ENCODE peak calls at places on chromosomes 2 and 18, in eight cellular contexts. One of them, this sample, is unnamed.

GRCh38 chr2:162297925-162298552 is 20.4 kb downstream of the IFIH1 start:
- DNase-seq in stimulated activated CD4-positive, alpha-beta T cell treated with anti-CD3 and anti-CD28 coated beads, TNF-alpha, amount 100 ng/mL, for 4 hours: no peak
- DNase-seq in A172: peak; percentile 66
- DNase-seq in psoas muscle: no peak
- DNase-seq in COR-L47: peak; percentile 59
- DNase-seq in fibroblast of lung: peak; percentile 60
- DNase-seq in iris pigment epithelial cell: peak; percentile 76
- DNase-seq in activated CD8-positive, alpha-beta memory T cell treated with anti-CD3 and anti-CD28 coated beads, Interleukin-2, amount 50 U/mL, for 4 hours: peak; percentile 54
- DNase-seq in this sample: peak; percentile 86

GRCh38 chr18:48467231-48467630 is 58.0 kb upstream of the ZBTB7C start:
- DNase-seq in stimulated activated CD4-positive, alpha-beta T cell treated with anti-CD3 and anti-CD28 coated beads, TNF-alpha, amount 100 ng/mL, for 4 hours: no peak
- DNase-seq in A172: no peak
- DNase-seq in psoas muscle: no peak
- DNase-seq in COR-L47: no peak
- DNase-seq in fibroblast of lung: no peak
- DNase-seq in iris pigment epithelial cell: no peak
- DNase-seq in activated CD8-positive, alpha-beta memory T cell treated with anti-CD3 and anti-CD28 coated beads, Interleukin-2, amount 50 U/mL, for 4 hours: no peak
- DNase-seq in this sample: no peak

GRCh38 chr2:212119591-212119990 is 419.0 kb downstream of the ERBB4 start:
- DNase-seq in stimulated activated CD4-positive, alpha-beta T cell treated with anti-CD3 and anti-CD28 coated beads, TNF-alpha, amount 100 ng/mL, for 4 hours: no peak
- DNase-seq in A172: no peak
- DNase-seq in psoas muscle: no peak
- DNase-seq in COR-L47: no peak
- DNase-seq in fibroblast of lung: no peak
- DNase-seq in iris pigment epithelial cell: no peak
- DNase-seq in activated CD8-positive, alpha-beta memory T cell treated with anti-CD3 and anti-CD28 coated beads, Interleukin-2, amount 50 U/mL, for 4 hours: no peak
- DNase-seq in this sample: no peak

GRCh38 chr2:215218587-215219577 is 80.5 kb upstream of the ABCA12 start:
- DNase-seq in stimulated activated CD4-positive, alpha-beta T cell treated with anti-CD3 and anti-CD28 coated beads, TNF-alpha, amount 100 ng/mL, for 4 hours: no peak
- DNase-seq in A172: no peak
- DNase-seq in psoas muscle: no peak
- DNase-seq in COR-L47: peak; percentile 38
- DNase-seq in fibroblast of lung: no peak
- DNase-seq in iris pigment epithelial cell: peak; percentile 51
- DNase-seq in activated CD8-positive, alpha-beta memory T cell treated with anti-CD3 and anti-CD28 coated beads, Interleukin-2, amount 50 U/mL, for 4 hours: no peak
- DNase-seq in this sample: peak; percentile 41

GRCh38 chr2:54653572-54654204 is 69.8 kb upstream of the EML6 start:
- DNase-seq in stimulated activated CD4-positive, alpha-beta T cell treated with anti-CD3 and anti-CD28 coated beads, TNF-alpha, amount 100 ng/mL, for 4 hours: no peak
- DNase-seq in A172: no peak
- DNase-seq in psoas muscle: no peak
- DNase-seq in COR-L47: no peak
- DNase-seq in fibroblast of lung: no peak
- DNase-seq in iris pigment epithelial cell: no peak
- DNase-seq in activated CD8-positive, alpha-beta memory T cell treated with anti-CD3 and anti-CD28 coated beads, Interleukin-2, amount 50 U/mL, for 4 hours: no peak
- DNase-seq in this sample: no peak

GRCh38 chr2:176642074-176642473 is 372.8 kb downstream of the MTX2 start:
- DNase-seq in stimulated activated CD4-positive, alpha-beta T cell treated with anti-CD3 and anti-CD28 coated beads, TNF-alpha, amount 100 ng/mL, for 4 hours: no peak
- DNase-seq in A172: peak; percentile 93
- DNase-seq in psoas muscle: no peak
- DNase-seq in COR-L47: no peak
- DNase-seq in fibroblast of lung: peak; percentile 83
- DNase-seq in iris pigment epithelial cell: peak; percentile 70
- DNase-seq in activated CD8-positive, alpha-beta memory T cell treated with anti-CD3 and anti-CD28 coated beads, Interleukin-2, amount 50 U/mL, for 4 hours: no peak
- DNase-seq in this sample: peak; percentile 37

GRCh38 chr18:10900435-10900834 is 248.9 kb downstream of the PIEZO2 start:
- DNase-seq in stimulated activated CD4-positive, alpha-beta T cell treated with anti-CD3 and anti-CD28 coated beads, TNF-alpha, amount 100 ng/mL, for 4 hours: no peak
- DNase-seq in A172: no peak
- DNase-seq in psoas muscle: no peak
- DNase-seq in COR-L47: no peak
- DNase-seq in fibroblast of lung: no peak
- DNase-seq in iris pigment epithelial cell: no peak
- DNase-seq in activated CD8-positive, alpha-beta memory T cell treated with anti-CD3 and anti-CD28 coated beads, Interleukin-2, amount 50 U/mL, for 4 hours: no peak
- DNase-seq in this sample: no peak

GRCh38 chr2:234142530-234142929 is 92.0 kb downstream of the SPP2 start:
- DNase-seq in stimulated activated CD4-positive, alpha-beta T cell treated with anti-CD3 and anti-CD28 coated beads, TNF-alpha, amount 100 ng/mL, for 4 hours: no peak
- DNase-seq in A172: peak; percentile 33
- DNase-seq in psoas muscle: no peak
- DNase-seq in COR-L47: no peak
- DNase-seq in fibroblast of lung: peak; percentile 72
- DNase-seq in iris pigment epithelial cell: no peak
- DNase-seq in activated CD8-positive, alpha-beta memory T cell treated with anti-CD3 and anti-CD28 coated beads, Interleukin-2, amount 50 U/mL, for 4 hours: no peak
- DNase-seq in this sample: no peak

GRCh38 chr2:96144481-96145027 is 686 bp downstream of the DUSP2 start:
- DNase-seq in stimulated activated CD4-positive, alpha-beta T cell treated with anti-CD3 and anti-CD28 coated beads, TNF-alpha, amount 100 ng/mL, for 4 hours: peak; percentile 35
- DNase-seq in A172: no peak
- DNase-seq in psoas muscle: peak; percentile 30
- DNase-seq in COR-L47: no peak
- DNase-seq in fibroblast of lung: no peak
- DNase-seq in iris pigment epithelial cell: no peak
- DNase-seq in activated CD8-positive, alpha-beta memory T cell treated with anti-CD3 and anti-CD28 coated beads, Interleukin-2, amount 50 U/mL, for 4 hours: peak; percentile 62
- DNase-seq in this sample: no peak

This sample was measured in fibroblast of villous mesenchyme.